ENCODE peak calls at places on chromosomes 13 and 19, in seven cellular contexts. O, Y, T, E, I, S and J are unnamed samples.

GRCh38 chr19:2050991-2051770 is at the start of gene MKNK2:
- DNase-seq in O (no peak), Y (peak), T (no peak), E (peak), I (peak), S (peak), J (peak)

GRCh38 chr19:54463531-54464043 is at the start of gene LENG9:
- DNase-seq in O (peak), Y (peak), T (no peak), E (peak), I (peak), S (peak), J (peak)

GRCh38 chr19:53507523-53508442 is 30.2 kb upstream of the ZNF331 start:
- DNase-seq in O (no peak), Y (no peak), T (no peak), E (peak), I (no peak), S (no peak), J (no peak)

GRCh38 chr13:27964741-27965323 is 4.3 kb downstream of the CDX2 start:
- DNase-seq in O (no peak), Y (no peak), T (no peak), E (no peak), I (peak), S (no peak), J (no peak)

GRCh38 chr13:94112227-94112626 is 367.3 kb downstream of the DCT start:
- DNase-seq in O (no peak), Y (no peak), T (no peak), E (peak), I (no peak), S (no peak), J (no peak)

GRCh38 chr13:91308299-91308698 is 39.2 kb upstream of the MIR17HG start:
- DNase-seq in O (no peak), Y (no peak), T (no peak), E (no peak), I (no peak), S (no peak), J (no peak)

GRCh38 chr13:66635526-66635925 is 594.6 kb downstream of the PCDH9 start:
- DNase-seq in O (no peak), Y (no peak), T (no peak), E (no peak), I (no peak), S (no peak), J (no peak)

GRCh38 chr19:2026770-2027169 is 11.3 kb upstream of the BTBD2 start:
- DNase-seq in O (no peak), Y (no peak), T (no peak), E (no peak), I (no peak), S (no peak), J (no peak)

GRCh38 chr19:49441210-49441959 is at the start of gene SLC17A7:
- DNase-seq in O (no peak), Y (peak), T (no peak), E (no peak), I (peak), S (peak), J (peak)

GRCh38 chr13:50911937-50912624 is 2.5 kb downstream of the RNASEH2B start:
- DNase-seq in O (peak), Y (peak), T (peak), E (peak), I (peak), S (peak), J (peak)

GRCh38 chr13:22061371-22061805 is 390.5 kb downstream of the FGF9 start:
- DNase-seq in O (no peak), Y (no peak), T (peak), E (no peak), I (no peak), S (no peak), J (no peak)

GRCh38 chr13:97257800-97258799 is 36.0 kb downstream of the MBNL2 start:
- DNase-seq in O (peak), Y (no peak), T (peak), E (peak), I (no peak), S (peak), J (peak)

GRCh38 chr13:104318121-104318520 is 1251.9 kb upstream of the SLC10A2 start:
- DNase-seq in O (peak), Y (no peak), T (no peak), E (no peak), I (peak), S (no peak), J (peak)

GRCh38 chr19:18191640-18192062 is 1.4 kb upstream of the MPV17L2 start:
- DNase-seq in O (no peak), Y (no peak), T (no peak), E (no peak), I (no peak), S (no peak), J (peak)

GRCh38 chr19:6236310-6237291 is 43.2 kb downstream of the MLLT1 start:
- DNase-seq in O (no peak), Y (no peak), T (no peak), E (no peak), I (peak), S (no peak), J (peak)

GRCh38 chr13:106052200-106052767 is 483.2 kb downstream of the EFNB2 start:
- DNase-seq in O (no peak), Y (no peak), T (no peak), E (no peak), I (peak), S (no peak), J (no peak)

GRCh38 chr19:42091300-42092266 is 15.6 kb downstream of the ZNF574 start:
- DNase-seq in O (no peak), Y (no peak), T (no peak), E (no peak), I (peak), S (no peak), J (no peak)

GRCh38 chr13:109628251-109628699 is 158.1 kb downstream of the IRS2 start:
- DNase-seq in O (no peak), Y (no peak), T (no peak), E (no peak), I (no peak), S (no peak), J (no peak)
- TF ChIP-seq JUND in O (no peak), Y (no peak), T (no peak), E (no peak), I (no peak), S (no peak), J (no peak)

GRCh38 chr13:111034811-111035210 is 80.3 kb upstream of the ARHGEF7 start:
- DNase-seq in O (no peak), Y (no peak), T (no peak), E (no peak), I (no peak), S (no peak), J (no peak)
- TF ChIP-seq JUND in O (no peak), Y (no peak), T (no peak), E (no peak), I (no peak), S (no peak), J (no peak)

DNA sequence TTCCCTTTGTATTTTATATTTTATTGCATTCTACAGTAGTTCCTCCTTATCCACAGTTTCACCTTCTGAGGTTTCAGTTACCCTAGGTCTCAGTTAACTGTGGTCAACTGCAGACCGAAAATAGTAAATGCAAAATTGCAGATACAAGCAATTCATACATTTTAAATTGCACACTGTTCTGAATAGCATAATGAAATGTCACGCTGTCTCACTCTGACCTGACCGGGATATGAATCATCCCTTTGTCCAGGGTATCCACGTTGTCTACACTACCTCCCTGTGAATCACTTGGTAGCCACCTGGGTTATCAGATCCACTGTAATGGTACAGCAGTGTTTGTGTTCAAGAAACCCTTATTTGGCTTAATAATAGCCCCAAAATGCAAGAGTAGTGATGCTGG is 325.0 kb downstream of the DNAJC15 start:
- DNase-seq in O (no peak), Y (no peak), T (no peak), E (no peak), I (no peak), S (no peak), J (no peak)
- TF ChIP-seq JUND in O (no peak), Y (no peak), T (no peak), E (no peak), I (peak), S (no peak), J (no peak)

DNA sequence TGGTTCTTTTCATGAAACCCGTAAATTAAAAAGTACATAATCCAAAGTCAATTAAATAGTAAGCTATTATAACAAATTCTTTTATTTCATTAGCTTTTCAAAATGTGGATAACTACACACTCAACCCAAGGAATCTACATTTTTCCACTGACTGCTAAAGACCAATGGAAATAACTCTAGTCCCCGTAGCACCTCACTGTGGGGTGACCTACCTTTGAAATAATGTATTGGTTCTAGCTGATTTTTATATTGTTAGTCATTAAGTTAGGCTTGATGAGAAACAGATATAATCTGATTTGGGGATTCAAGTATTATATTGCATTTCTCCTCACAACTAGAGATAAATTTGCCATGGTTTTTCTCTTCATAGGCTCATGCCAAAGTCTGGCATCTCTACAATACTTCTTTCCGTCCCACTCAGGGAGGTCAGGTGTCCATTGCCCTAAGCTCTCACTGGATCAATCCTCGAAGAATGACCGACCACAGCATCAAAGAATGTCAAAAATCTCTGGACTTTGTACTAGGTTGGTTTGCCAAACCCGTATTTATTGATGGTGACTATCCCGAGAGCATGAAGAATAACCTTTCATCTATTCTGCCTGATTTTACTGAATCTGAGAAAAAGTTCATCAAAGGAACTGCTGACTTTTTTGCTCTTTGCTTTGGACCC is 37.3 kb downstream of the KL start:
- DNase-seq in O (no peak), Y (no peak), T (no peak), E (peak), I (no peak), S (no peak), J (no peak)
- TF ChIP-seq JUND in O (no peak), Y (no peak), T (no peak), E (no peak), I (no peak), S (no peak), J (no peak)

DNA sequence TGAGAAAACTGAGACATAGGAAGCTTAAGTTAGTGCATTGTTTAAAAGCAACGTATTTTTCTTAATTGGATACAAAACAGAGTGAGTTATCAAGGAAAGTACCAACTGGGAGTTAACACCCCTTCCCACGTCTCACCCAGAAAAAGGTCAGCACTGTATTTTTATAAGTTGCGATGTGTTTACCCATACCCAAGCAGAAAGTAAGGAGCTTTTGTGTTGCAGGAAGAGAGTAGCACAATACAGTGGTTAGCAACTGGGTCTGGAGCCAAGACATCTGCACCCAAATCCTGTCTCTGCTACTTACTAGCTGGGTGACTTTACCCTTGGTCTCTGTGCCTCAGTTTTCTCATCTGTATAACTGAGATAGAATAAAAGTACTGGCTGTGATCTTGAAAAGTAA is 34.3 kb downstream of the FAM216B start:
- DNase-seq in O (no peak), Y (no peak), T (no peak), E (no peak), I (no peak), S (no peak), J (no peak)
- TF ChIP-seq JUND in O (no peak), Y (no peak), T (no peak), E (no peak), I (no peak), S (no peak), J (no peak)

DNA sequence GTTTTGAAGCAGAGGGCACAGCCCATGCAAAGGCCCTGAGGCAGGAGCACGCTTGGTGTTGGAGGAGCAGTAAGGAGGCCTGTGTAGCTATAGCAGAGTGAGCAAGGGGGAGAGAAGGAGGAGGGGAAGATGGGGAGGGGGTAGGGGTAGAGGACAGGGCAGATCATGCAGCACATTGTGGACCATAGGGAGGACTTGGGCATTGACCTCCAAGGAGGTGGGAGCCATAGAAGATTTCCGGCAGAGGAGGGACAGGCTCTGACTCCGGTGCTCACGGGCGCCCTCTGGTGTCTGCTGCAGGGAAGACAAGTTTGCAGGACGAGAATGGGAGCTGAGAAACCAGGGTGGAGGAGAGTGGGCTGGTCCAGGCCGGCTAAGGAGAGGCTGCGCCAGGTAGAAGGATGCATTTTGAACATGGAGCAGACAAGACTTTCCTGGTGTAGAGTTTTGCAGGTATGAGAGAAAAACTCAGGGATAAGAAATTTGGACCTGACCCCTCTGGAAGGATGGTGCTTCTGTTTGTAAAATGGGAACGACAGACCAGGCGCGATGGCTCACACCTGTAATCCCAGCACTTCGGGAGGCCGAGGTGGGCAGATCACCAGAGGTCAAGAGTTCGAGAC is 13.7 kb upstream of the CREB3L3 start:
- DNase-seq in O (peak), Y (peak), T (peak), E (peak), I (peak), S (peak), J (peak)
- TF ChIP-seq JUND in O (no peak), Y (no peak), T (no peak), E (no peak), I (no peak), S (peak), J (no peak)